ENCODE peak calls at places on chromosomes 6 and 20, in six cellular contexts. F is A549, I is GM12878, V is K562, C is HepG2, O is endothelial cell of umbilical vein. W is an unnamed sample.

GRCh38 chr20:3889489-3890409 is 562 bp downstream of the PANK2 start:
- DNase-seq in F (peak), I (no peak), V (peak), C (peak), O (peak), W (peak)

GRCh38 chr6:41970436-41970846 is 28.8 kb upstream of the CCND3 start:
- DNase-seq in F (peak), I (no peak), V (no peak), C (no peak), O (peak), W (peak)

GRCh38 chr6:25005010-25005409 is 69.2 kb upstream of the RIPOR2 start:
- DNase-seq in F (no peak), I (no peak), V (no peak), C (no peak), O (no peak), W (no peak)

GRCh38 chr20:50283922-50284810 is 93.5 kb downstream of the CEBPB start:
- DNase-seq in F (peak), I (no peak), V (peak), C (peak), O (no peak), W (peak)

GRCh38 chr6:137033828-137034227 is 10.9 kb downstream of the IL20RA start:
- DNase-seq in F (no peak), I (peak), V (no peak), C (peak), O (no peak), W (peak)

GRCh38 chr20:462199-462991 is at the start of gene TBC1D20:
- DNase-seq in F (peak), I (peak), V (peak), C (peak), O (peak), W (peak)

GRCh38 chr20:9286501-9286900 is 217.6 kb downstream of the PLCB4 start:
- DNase-seq in F (no peak), I (no peak), V (no peak), C (no peak), O (no peak), W (no peak)

GRCh38 chr20:21202284-21202683 is 76.4 kb downstream of the KIZ start:
- DNase-seq in F (peak), I (no peak), V (no peak), C (peak), O (peak), W (no peak)

GRCh38 chr6:43803783-43804549 is 34.0 kb downstream of the VEGFA start:
- DNase-seq in F (no peak), I (no peak), V (no peak), C (peak), O (no peak), W (peak)

GRCh38 chr6:82144007-82144851 is 103.3 kb downstream of the IBTK start:
- DNase-seq in F (peak), I (peak), V (no peak), C (peak), O (peak), W (peak)

GRCh38 chr20:12829121-12829520 is 179.7 kb upstream of the SPTLC3 start:
- DNase-seq in F (no peak), I (no peak), V (no peak), C (no peak), O (no peak), W (no peak)
- TF ChIP-seq MYC in F (no peak), I (no peak), V (no peak), C (no peak), O (no peak), W (no peak)

GRCh38 chr20:44828640-44829039 is 18.3 kb upstream of the RIMS4 start:
- DNase-seq in F (no peak), I (no peak), V (no peak), C (no peak), O (no peak), W (no peak)
- TF ChIP-seq MYC in F (no peak), I (no peak), V (no peak), C (no peak), O (no peak), W (no peak)

DNA sequence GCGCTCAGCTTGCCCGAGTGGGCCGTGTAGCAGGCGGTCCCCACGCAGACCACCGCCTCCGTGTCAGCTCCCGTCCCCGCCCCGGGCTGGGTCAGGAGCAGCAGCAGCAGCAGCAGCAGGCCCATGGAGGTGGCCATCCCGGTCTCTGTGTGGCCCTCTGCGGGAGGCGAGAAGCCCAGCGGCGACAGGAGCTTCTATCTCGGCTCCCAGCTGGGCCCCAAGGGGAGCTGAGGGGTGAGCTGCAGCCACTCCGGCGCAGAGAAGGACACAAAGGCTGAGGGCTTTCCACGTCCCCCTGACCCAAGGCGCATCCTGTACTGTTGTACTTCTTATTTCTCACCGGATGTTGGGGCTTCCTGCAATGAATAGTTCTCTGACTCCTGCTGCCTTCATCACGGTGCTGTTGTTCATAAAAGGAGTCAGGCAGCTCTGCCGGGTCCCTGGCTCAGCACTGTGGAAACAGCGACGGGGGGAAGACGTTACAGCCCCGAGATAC is at the start of gene CD93:
- DNase-seq in F (no peak), I (no peak), V (peak), C (no peak), O (peak), W (peak)
- TF ChIP-seq MYC in F (no peak), I (no peak), V (no peak), C (no peak), O (no peak), W (peak)

DNA sequence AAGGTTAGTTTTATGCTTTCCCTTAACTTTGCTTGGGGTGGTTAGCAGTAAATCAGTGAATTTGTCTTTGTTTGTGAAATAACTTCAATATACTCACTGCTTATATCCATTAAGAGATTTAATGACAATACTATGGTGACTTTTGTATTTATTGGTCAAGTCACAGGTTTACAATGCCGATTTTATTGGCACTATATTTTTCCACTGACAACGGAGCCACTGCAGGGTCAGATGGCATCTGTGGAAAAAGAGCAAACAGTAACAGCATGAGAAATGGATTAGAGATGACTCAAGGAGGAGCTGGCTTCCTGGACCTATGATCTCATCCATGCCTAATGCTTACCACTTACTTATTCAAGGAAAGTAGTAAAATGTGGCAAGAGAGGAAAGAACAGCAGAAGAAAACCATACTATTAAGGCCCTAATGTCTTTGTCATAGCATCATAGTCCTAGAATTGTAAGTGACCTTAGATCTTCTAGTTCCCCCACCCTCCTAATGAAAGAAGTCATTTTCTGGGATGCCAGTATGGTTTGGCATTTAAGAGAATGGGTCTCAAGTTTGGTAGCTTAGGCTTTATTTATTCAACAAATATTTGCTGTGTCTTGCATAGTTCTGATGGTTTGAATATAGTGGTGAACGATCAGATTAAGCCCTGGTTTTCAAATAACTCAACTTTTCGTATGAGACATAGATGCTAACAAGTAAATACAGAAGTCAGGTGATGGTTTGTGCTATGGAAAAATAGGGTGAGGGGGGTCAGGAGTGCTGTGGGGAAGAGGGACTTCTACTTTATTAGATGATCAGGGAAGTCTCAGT is 18.5 kb downstream of the RNF144B start:
- DNase-seq in F (peak), I (no peak), V (no peak), C (no peak), O (peak), W (no peak)
- TF ChIP-seq MYC in F (no peak), I (no peak), V (no peak), C (no peak), O (no peak), W (no peak)

W was measured in NB4.